ENCODE peak calls at places on chromosome 22, in five cellular contexts. P is SK-N-SH, Z is GM12878, T is K562, N is HepG2. Q is an unnamed sample.
A peak's percentile ranks its signal among the peaks of the same experiment; 100 is the strongest.

GRCh38 chr22:27223317-27224177 is 566.2 kb downstream of the MIAT start:
- DNase-seq in P (no peak), Z (no peak), T (no peak), N (no peak), Q (no peak)

GRCh38 chr22:29078036-29078868 is 5.4 kb downstream of the KREMEN1 start:
- DNase-seq in P (no peak), Z (no peak), T (no peak), N (no peak), Q (no peak)

GRCh38 chr22:47919893-47920292 is 1157.4 kb downstream of the TBC1D22A start:
- DNase-seq in P (no peak), Z (no peak), T (no peak), N (no peak), Q (no peak)

GRCh38 chr22:47568700-47569099 is 806.2 kb downstream of the TBC1D22A start:
- DNase-seq in P (no peak), Z (no peak), T (no peak), N (no peak), Q (no peak)

GRCh38 chr22:39236321-39237275 is 8.2 kb downstream of the PDGFB start:
- DNase-seq in P (no peak), Z (peak; percentile 67), T (peak; percentile 77), N (no peak), Q (no peak)

GRCh38 chr22:42353883-42354727 is 78.1 kb downstream of the NFAM1 start:
- DNase-seq in P (peak; percentile 77), Z (no peak), T (no peak), N (no peak), Q (no peak)

GRCh38 chr22:33564683-33565082 is 355.6 kb downstream of the LARGE1 start:
- DNase-seq in P (no peak), Z (no peak), T (no peak), N (no peak), Q (no peak)

GRCh38 chr22:35154937-35155387 is 89.0 kb downstream of the ISX start:
- DNase-seq in P (peak; percentile 63), Z (no peak), T (peak; percentile 70), N (peak; percentile 56), Q (peak; percentile 57)

GRCh38 chr22:17804331-17805080 is 30.2 kb upstream of the BID start:
- DNase-seq in P (no peak), Z (no peak), T (no peak), N (no peak), Q (no peak)

GRCh38 chr22:46794491-46794890 is 32.0 kb downstream of the TBC1D22A start:
- DNase-seq in P (no peak), Z (no peak), T (no peak), N (no peak), Q (no peak)

GRCh38 chr22:23105304-23105703 is 35.0 kb downstream of the GNAZ start:
- DNase-seq in P (no peak), Z (no peak), T (no peak), N (no peak), Q (no peak)

GRCh38 chr22:23105919-23106853 is 35.6 kb downstream of the RSPH14 start:
- DNase-seq in P (no peak), Z (no peak), T (no peak), N (no peak), Q (no peak)

GRCh38 chr22:23108324-23109078 is 33.3 kb downstream of the RSPH14 start:
- DNase-seq in P (no peak), Z (no peak), T (no peak), N (no peak), Q (no peak)

GRCh38 chr22:23107487-23108323 is 34.1 kb downstream of the RSPH14 start:
- DNase-seq in P (no peak), Z (no peak), T (no peak), N (no peak), Q (no peak)

GRCh38 chr22:23106906-23107367 is 34.9 kb downstream of the RSPH14 start:
- DNase-seq in P (no peak), Z (no peak), T (peak; percentile 65), N (peak; percentile 39), Q (no peak)
- TF ChIP-seq POLR2AphosphoS5 in P (no peak), Z (no peak), T (peak; percentile 41), N (no peak), Q (no peak)

DNA sequence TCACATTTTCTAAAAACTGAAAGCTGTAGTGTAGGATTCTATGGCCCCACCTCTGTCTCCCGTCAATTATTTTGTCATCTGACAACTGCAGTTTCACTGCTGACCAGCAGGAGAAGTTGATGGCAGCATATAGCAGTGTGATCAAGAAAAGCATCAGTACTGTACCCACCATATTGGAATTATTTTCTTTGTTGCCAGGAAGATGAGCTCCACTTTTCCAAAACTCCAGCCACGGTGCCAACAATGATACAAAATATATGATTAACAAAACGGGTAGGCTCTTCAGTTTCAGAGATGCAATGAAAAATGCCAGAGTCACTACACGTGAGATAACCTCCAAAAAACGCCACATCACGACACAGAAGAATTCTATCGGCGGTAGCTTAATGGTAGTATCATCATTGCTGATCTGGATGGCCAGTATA is 41.3 kb downstream of the XKR3 start:
- DNase-seq in P (peak; percentile 9), Z (no peak), T (peak; percentile 75), N (peak; percentile 5), Q (peak; percentile 8)
- TF ChIP-seq ZBTB33 in P (no peak), Z (no peak), T (no peak), N (no peak), Q (no peak)

GRCh38 chr22:23521442-23522113 is 58.5 kb downstream of the IGLL1 start:
- DNase-seq in P (peak; percentile 97), Z (peak; percentile 11), T (peak; percentile 81), N (peak; percentile 97), Q (peak; percentile 46)
- TF ChIP-seq POLR2AphosphoS5 in P (peak; percentile 66), Z (no peak), T (no peak), N (peak; percentile 55), Q (peak; percentile 53)

GRCh38 chr22:36328635-36329216 is 59.0 kb downstream of the MYH9 start:
- DNase-seq in P (no peak), Z (peak; percentile 51), T (peak; percentile 60), N (no peak), Q (no peak)
- TF ChIP-seq ZBTB33 in P (no peak), Z (no peak), T (no peak), N (no peak), Q (no peak)

GRCh38 chr22:38103641-38104040 is 6.8 kb downstream of the BAIAP2L2 start:
- DNase-seq in P (no peak), Z (no peak), T (no peak), N (no peak), Q (no peak)
- TF ChIP-seq POLR2AphosphoS5 in P (no peak), Z (no peak), T (no peak), N (no peak), Q (no peak)

DNA sequence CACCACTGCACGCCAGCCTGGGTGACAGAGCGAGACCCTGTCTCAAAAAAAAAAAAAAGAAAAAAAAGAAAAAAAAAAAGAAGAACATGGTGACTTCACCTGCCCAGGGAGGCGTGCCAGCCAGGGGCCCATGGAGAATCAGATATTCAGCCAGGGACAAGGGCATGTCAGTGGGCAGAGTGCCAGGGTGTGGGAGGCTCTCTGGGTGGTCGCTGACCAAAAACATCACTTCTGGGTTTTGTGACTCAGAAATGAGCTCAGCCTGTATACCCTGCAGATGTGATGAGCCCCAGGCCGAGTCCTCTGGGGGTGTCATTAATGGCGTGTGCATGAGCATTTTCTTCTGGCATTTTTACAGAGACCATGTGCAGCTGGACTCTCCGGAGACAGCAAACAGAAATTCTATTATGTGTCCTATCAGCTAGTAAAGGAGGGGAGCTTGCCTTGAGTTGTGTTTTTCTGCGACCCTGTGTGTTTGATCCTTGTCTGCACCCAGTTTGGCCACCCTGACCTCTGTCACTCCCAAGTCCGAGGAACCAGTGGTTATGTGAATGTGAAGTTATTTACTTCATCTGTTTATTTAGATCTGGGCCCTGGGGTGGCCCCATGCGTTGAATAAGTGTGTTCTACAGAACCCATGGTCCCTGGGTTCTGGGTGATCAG is 53.6 kb downstream of the BCR start:
- DNase-seq in P (peak; percentile 69), Z (no peak), T (no peak), N (no peak), Q (no peak)
- TF ChIP-seq ZBTB33 in P (no peak), Z (no peak), T (no peak), N (no peak), Q (no peak)

Q was measured in HCT116.